ENCODE peak calls at places on chromosome 3, in six cellular contexts. B is NCI-H1105 treated with DMSO at 0.1 percent for 48 hours, Z is non-pigmented ciliary epithelial cell, J is C1 segment of cervical spinal cord, F is nucleus accumbens, R is T-helper 1 cell. N is an unnamed sample.
A peak's percentile ranks its signal among the peaks of the same experiment; 100 is the strongest.

GRCh38 chr3:125119752-125120369 is 64.1 kb upstream of the HEG1 start:
- DNase-seq in B (no peak), Z (no peak), J (no peak), F (no peak), R (no peak), N (no peak)

GRCh38 chr3:112136959-112137693 is 4.1 kb upstream of the GCSAM start:
- DNase-seq in B (no peak), Z (no peak), J (peak; percentile 27), F (no peak), R (no peak), N (no peak)

GRCh38 chr3:183233986-183234385 is 19.1 kb upstream of the B3GNT5 start:
- DNase-seq in B (no peak), Z (no peak), J (no peak), F (no peak), R (no peak), N (no peak)

GRCh38 chr3:98329392-98330124 is 24.1 kb upstream of the OR5K4 start:
- DNase-seq in B (peak; percentile 68), Z (peak; percentile 6), J (peak; percentile 14), F (peak; percentile 14), R (peak; percentile 11), N (peak; percentile 17)

GRCh38 chr3:63324621-63325020 is 46.5 kb downstream of the SYNPR start:
- DNase-seq in B (no peak), Z (no peak), J (no peak), F (no peak), R (no peak), N (no peak)

GRCh38 chr3:32436816-32437189 is 45.1 kb downstream of the CMTM7 start:
- DNase-seq in B (no peak), Z (no peak), J (no peak), F (no peak), R (no peak), N (no peak)

GRCh38 chr3:127420355-127420655 is 132.5 kb upstream of the PRR20G start:
- DNase-seq in B (no peak), Z (no peak), J (no peak), F (no peak), R (no peak), N (no peak)

GRCh38 chr3:111764645-111765091 is 94.4 kb upstream of the PHLDB2 start:
- DNase-seq in B (no peak), Z (no peak), J (no peak), F (no peak), R (no peak), N (no peak)

GRCh38 chr3:194051554-194052175 is 84.3 kb upstream of the HES1 start:
- DNase-seq in B (peak; percentile 99), Z (no peak), J (no peak), F (no peak), R (no peak), N (no peak)

GRCh38 chr3:87167634-87168456 is 59.3 kb upstream of the CHMP2B start:
- DNase-seq in B (peak; percentile 28), Z (peak; percentile 28), J (no peak), F (no peak), R (no peak), N (peak; percentile 36)

GRCh38 chr3:43372809-43373587 is 86.7 kb downstream of the SNRK start:
- DNase-seq in B (no peak), Z (no peak), J (no peak), F (no peak), R (no peak), N (no peak)